ENCODE peak calls at places on chromosomes 5 and 9, in four cellular contexts. P is GM12878, C is K562, R is IMR-90. I is an unnamed sample.

GRCh38 chr9:80635065-80635464 is 1054.3 kb downstream of the TLE1 start:
- DNase-seq in R (no peak), P (no peak), C (no peak), I (no peak)

GRCh38 chr9:68805890-68806517 is 101.0 kb downstream of the PIP5K1B start:
- DNase-seq in P (no peak), C (peak; percentile 29), R (no peak), I (no peak)

GRCh38 chr9:132977626-132978450 is 656 bp upstream of the GFI1B start:
- DNase-seq in P (no peak), C (peak; percentile 93), R (peak; percentile 31), I (peak; percentile 53)

GRCh38 chr9:7578951-7579743 is 220.4 kb downstream of the DMAC1 start:
- DNase-seq in R (no peak), C (no peak), P (no peak), I (no peak)

GRCh38 chr5:180601591-180602480 is 10.5 kb upstream of the SCGB3A1 start:
- DNase-seq in R (no peak), P (no peak), C (no peak), I (no peak)

GRCh38 chr9:115944166-115944948 is 209.2 kb upstream of the PAPPA start:
- DNase-seq in P (no peak), R (peak; percentile 100), C (no peak), I (no peak)

GRCh38 chr5:93477791-93478190 is 103.2 kb downstream of the NR2F1-AS1 start:
- DNase-seq in R (no peak), C (no peak), P (no peak), I (no peak)

GRCh38 chr5:72163349-72163983 is 56.2 kb downstream of the MAP1B start:
- DNase-seq in C (no peak), R (no peak), P (no peak), I (no peak)

GRCh38 chr9:107830479-107830878 is 340.9 kb upstream of the KLF4 start:
- DNase-seq in R (no peak), P (no peak), C (no peak), I (no peak)

GRCh38 chr9:34246453-34246852 is 67.6 kb downstream of the UBAP1 start:
- DNase-seq in C (no peak), P (no peak), R (no peak), I (no peak)

GRCh38 chr5:134506054-134507039 is 19.1 kb upstream of the JADE2 start:
- DNase-seq in C (peak; percentile 65), R (no peak), P (no peak), I (peak; percentile 67)

GRCh38 chr5:2998106-2998505 is 246.6 kb upstream of the IRX2 start:
- DNase-seq in C (no peak), P (no peak), R (no peak), I (no peak)

GRCh38 chr5:170286532-170286931 is 11.0 kb downstream of the LCP2 start:
- DNase-seq in R (no peak), P (no peak), C (no peak), I (no peak)

GRCh38 chr9:129236441-129237145 is 58.5 kb upstream of the IER5L start:
- DNase-seq in P (no peak), C (no peak), R (no peak), I (no peak)

GRCh38 chr5:95942414-95942813 is 19.2 kb downstream of the ELL2 start:
- DNase-seq in C (no peak), R (no peak), P (no peak), I (no peak)

GRCh38 chr5:157718529-157718928 is 12.7 kb upstream of the THG1L start:
- DNase-seq in R (peak; percentile 77), C (peak; percentile 62), P (peak; percentile 28), I (no peak)

GRCh38 chr5:164335837-164336236 is 830.4 kb downstream of the MAT2B start:
- DNase-seq in P (no peak), R (peak; percentile 84), C (peak; percentile 53), I (no peak)

GRCh38 chr5:149228610-149229297 is 42.9 kb upstream of the AFAP1L1 start:
- DNase-seq in R (peak; percentile 92), P (no peak), C (peak; percentile 56), I (no peak)

GRCh38 chr5:135063511-135064234 is 29.6 kb upstream of the PITX1 start:
- DNase-seq in R (no peak), C (peak; percentile 30), P (no peak), I (no peak)

GRCh38 chr5:163105456-163105855 is 331.9 kb upstream of the CCNG1 start:
- DNase-seq in C (no peak), R (no peak), P (no peak), I (no peak)

GRCh38 chr5:141982626-141983025 is 13.7 kb downstream of the RNF14 start:
- DNase-seq in P (no peak), C (no peak), R (no peak), I (no peak)

GRCh38 chr9:136044207-136044970 is 50.7 kb downstream of the NACC2 start:
- DNase-seq in P (no peak), C (no peak), R (no peak), I (no peak)

GRCh38 chr5:128002420-128002819 is 81.1 kb upstream of the SLC12A2 start:
- DNase-seq in R (peak; percentile 1), P (no peak), C (no peak), I (no peak)

GRCh38 chr5:121031487-121031886 is 567.4 kb downstream of the PRR16 start:
- DNase-seq in R (no peak), P (no peak), C (no peak), I (no peak)

GRCh38 chr5:108543486-108543885 is 161.6 kb upstream of the FBXL17 start:
- DNase-seq in R (no peak), P (no peak), C (no peak), I (no peak)

GRCh38 chr9:137438591-137439157 is 2.5 kb downstream of the ENTPD8 start:
- DNase-seq in C (no peak), P (no peak), R (no peak), I (no peak)

GRCh38 chr9:115770521-115770920 is 383.1 kb upstream of the PAPPA start:
- DNase-seq in C (no peak), R (no peak), P (no peak), I (no peak)

GRCh38 chr9:137820161-137820855 is 57.3 kb upstream of the CACNA1B start:
- DNase-seq in R (peak; percentile 15), C (no peak), P (no peak), I (no peak)

GRCh38 chr5:122089614-122090013 is 11.6 kb upstream of the LOX start:
- DNase-seq in C (peak; percentile 72), R (peak; percentile 94), P (no peak), I (no peak)

GRCh38 chr5:83925952-83926351 is 205.3 kb upstream of the HAPLN1 start:
- DNase-seq in R (peak; percentile 32), P (no peak), C (no peak), I (no peak)

GRCh38 chr9:12719431-12719830 is 26.2 kb downstream of the TYRP1 start:
- DNase-seq in P (no peak), C (no peak), R (peak; percentile 69), I (no peak)

GRCh38 chr9:90167920-90168319 is 474.7 kb downstream of the DIRAS2 start:
- DNase-seq in C (no peak), P (no peak), R (no peak), I (no peak)

GRCh38 chr5:59673438-59674058 is 220.0 kb downstream of the PDE4D start:
- DNase-seq in P (no peak), R (peak; percentile 49), C (peak; percentile 42), I (no peak)

GRCh38 chr5:136738829-136739228 is 373.5 kb upstream of the TRPC7 start:
- DNase-seq in C (no peak), P (no peak), R (no peak), I (no peak)

DNA sequence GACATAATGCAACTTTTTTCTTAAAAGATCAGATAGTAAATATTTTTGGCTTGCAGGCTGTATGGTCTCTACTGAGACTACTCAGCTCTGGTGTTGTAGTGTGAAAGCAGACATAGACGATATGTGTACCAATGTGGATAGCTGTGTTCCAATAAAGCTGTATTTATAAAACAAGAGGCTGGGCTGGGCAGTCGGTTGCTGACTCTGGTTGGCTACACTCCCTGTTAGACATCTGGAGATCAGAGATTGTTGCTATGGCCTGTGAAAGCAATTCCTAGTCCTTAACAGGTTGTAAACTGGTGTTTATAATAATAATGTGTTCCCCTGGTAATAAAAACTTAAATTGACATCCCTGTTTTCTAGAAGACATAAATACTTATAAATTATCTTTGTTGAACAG is 24.4 kb upstream of the SCAMP1 start:
- DNase-seq in R (no peak), P (no peak), C (no peak), I (no peak)
- TF ChIP-seq CHD1 in R (no peak), P (no peak), C (no peak), I (no peak)

GRCh38 chr5:147989239-147989638 is 74.5 kb upstream of the SPINK5 start:
- DNase-seq in P (no peak), C (no peak), R (no peak), I (no peak)

GRCh38 chr5:147986134-147986757 is 77.5 kb upstream of the SPINK5 start:
- DNase-seq in P (no peak), C (no peak), R (no peak), I (no peak)

GRCh38 chr5:147985593-147985992 is 78.2 kb upstream of the SPINK5 start:
- DNase-seq in P (no peak), C (no peak), R (no peak), I (no peak)

GRCh38 chr5:147995846-147996245 is 67.9 kb upstream of the SPINK5 start:
- DNase-seq in P (no peak), C (no peak), R (no peak), I (no peak)

DNA sequence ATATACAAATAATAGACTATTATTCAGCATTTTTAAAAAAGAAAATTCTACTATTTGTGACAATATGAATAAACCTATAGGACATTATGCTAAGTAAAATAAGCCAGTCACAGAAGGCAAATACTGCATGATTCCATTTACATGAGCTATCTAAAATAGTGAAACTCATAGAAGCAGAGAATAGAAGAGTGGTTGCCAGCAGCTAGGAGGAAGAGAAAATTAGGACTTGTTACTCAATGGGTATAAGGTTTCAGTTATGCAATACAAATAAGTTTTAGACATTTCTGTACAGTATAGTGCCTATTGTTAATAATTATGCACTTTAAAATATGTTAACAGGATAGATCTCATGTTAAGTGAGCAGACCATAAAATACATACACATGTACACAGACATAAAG is 73.8 kb upstream of the SPINK5 start:
- DNase-seq in C (no peak), R (no peak), P (no peak), I (no peak)
- TF ChIP-seq CHD1 in C (no peak), R (no peak), P (no peak), I (no peak)

GRCh38 chr9:134063088-134063875 is 4.5 kb downstream of the BRD3 start:
- DNase-seq in C (no peak), R (no peak), P (no peak), I (no peak)
- TF ChIP-seq CHD1 in C (no peak), R (no peak), P (no peak), I (no peak)

GRCh38 chr9:109779711-109780452 is at the start of gene PALM2AKAP2:
- DNase-seq in C (peak; percentile 2), P (no peak), R (peak; percentile 68), I (peak; percentile 82)
- TF ChIP-seq CHD1 in C (no peak), P (no peak), R (no peak), I (no peak)

GRCh38 chr9:10571699-10572098 is 41.1 kb downstream of the PTPRD start:
- DNase-seq in R (no peak), C (no peak), P (no peak), I (no peak)
- TF ChIP-seq CHD1 in R (no peak), C (no peak), P (no peak), I (no peak)

GRCh38 chr9:91963711-91964240 is 13.7 kb upstream of the ROR2 start:
- DNase-seq in R (no peak), P (no peak), C (no peak), I (no peak)
- TF ChIP-seq CHD1 in R (no peak), P (no peak), C (no peak), I (no peak)

I was measured in H1.